ENCODE peak calls at places on chromosomes 13 and 19, in eight cellular contexts. M is activated CD8-positive, alpha-beta memory T cell treated with anti-CD3 and anti-CD28 coated beads for 4 hours; C is colonic mucosa; T is tibial nerve; B is activated CD4-positive, CD25-positive, alpha-beta regulatory T cell treated with anti-CD3 and anti-CD28 coated beads, Interleukin-2, amount 50 U/mL, for 72 hours; G is stimulated activated CD4-positive, alpha-beta T cell treated with anti-CD3 and anti-CD28 coated beads, Interleukin-15, amount 100 ng/mL, for 1 hour; E is NCI-H2081; I is stimulated activated CD8-positive, alpha-beta memory T cell treated with anti-CD3 and anti-CD28 coated beads, Interleukin-7, amount 100 ng/mL, for 4 hours. W is an unnamed sample.

GRCh38 chr19:36547001-36547732 is 19.1 kb upstream of the ZNF260 start:
- DNase-seq in M (no peak), C (no peak), T (no peak), B (no peak), G (no peak), E (no peak), I (no peak), W (peak)

GRCh38 chr13:94308808-94309207 is 170.7 kb downstream of the DCT start:
- DNase-seq in M (no peak), C (no peak), T (no peak), B (no peak), G (no peak), E (no peak), I (no peak), W (no peak)

GRCh38 chr19:5075603-5076002 is 106.7 kb downstream of the KDM4B start:
- DNase-seq in M (peak), C (no peak), T (no peak), B (no peak), G (no peak), E (no peak), I (peak), W (no peak)

GRCh38 chr19:52507266-52507665 is 20.2 kb upstream of the ZNF808 start:
- DNase-seq in M (no peak), C (no peak), T (no peak), B (no peak), G (no peak), E (no peak), I (no peak), W (no peak)

GRCh38 chr13:52097197-52097596 is 31.7 kb downstream of the NEK5 start:
- DNase-seq in M (no peak), C (no peak), T (no peak), B (no peak), G (no peak), E (no peak), I (no peak), W (no peak)

GRCh38 chr13:21528616-21529015 is 69.5 kb upstream of the ZDHHC20 start:
- DNase-seq in M (no peak), C (no peak), T (no peak), B (no peak), G (no peak), E (no peak), I (no peak), W (peak)

GRCh38 chr13:25371608-25372274 is at the start of gene ATP8A2:
- DNase-seq in M (no peak), C (no peak), T (no peak), B (no peak), G (no peak), E (peak), I (no peak), W (no peak)

GRCh38 chr13:48631441-48631840 is 22.3 kb upstream of the CYSLTR2 start:
- DNase-seq in M (no peak), C (no peak), T (no peak), B (no peak), G (no peak), E (no peak), I (no peak), W (no peak)

GRCh38 chr19:31531326-31531725 is 182.1 kb upstream of the TSHZ3 start:
- DNase-seq in M (no peak), C (no peak), T (no peak), B (no peak), G (no peak), E (no peak), I (no peak), W (no peak)

GRCh38 chr19:46198756-46199155 is 30.8 kb upstream of the IGFL1 start:
- DNase-seq in M (no peak), C (no peak), T (no peak), B (no peak), G (no peak), E (no peak), I (no peak), W (no peak)